ENCODE peak calls at places on chromosomes 7 and 10, in eight cellular contexts. G, H, A, W, Z, Y, L and E are unnamed samples.

GRCh38 chr7:122307228-122307619 is 2.7 kb upstream of the FEZF1 start:
- DNase-seq in A (no peak), W (no peak), H (peak; percentile 63), Y (no peak), Z (no peak), G (no peak), L (no peak), E (no peak)

GRCh38 chr7:43467406-43467805 is 115.5 kb upstream of the STK17A start:
- DNase-seq in H (no peak), Z (no peak), W (no peak), L (no peak), Y (no peak), A (no peak), G (no peak), E (peak; percentile 29)

GRCh38 chr10:98664329-98665042 is 217.8 kb upstream of the HPS1 start:
- DNase-seq in Z (no peak), A (peak; percentile 73), Y (no peak), L (peak; percentile 63), W (peak; percentile 4), G (no peak), H (peak; percentile 24), E (no peak)

GRCh38 chr10:103816431-103816830 is 38.9 kb downstream of the SH3PXD2A start:
- DNase-seq in G (no peak), A (no peak), Z (no peak), H (no peak), L (peak; percentile 59), W (no peak), Y (no peak), E (no peak)

GRCh38 chr10:34701194-34701593 is 113.9 kb downstream of the PARD3 start:
- DNase-seq in L (no peak), Z (no peak), Y (no peak), W (no peak), H (no peak), A (no peak), G (no peak), E (no peak)

GRCh38 chr10:14325325-14325955 is 5.3 kb downstream of the FRMD4A start:
- DNase-seq in Z (no peak), W (peak; percentile 53), Y (no peak), G (no peak), H (peak; percentile 44), A (peak; percentile 52), L (peak; percentile 44), E (no peak)

GRCh38 chr10:49841615-49842180 is 79.6 kb upstream of the OGDHL start:
- DNase-seq in L (no peak), Z (no peak), A (no peak), G (no peak), H (no peak), Y (no peak), W (no peak), E (no peak)

GRCh38 chr10:91603931-91604331 is 28.9 kb downstream of the PPP1R3C start:
- DNase-seq in Z (no peak), G (no peak), A (no peak), L (no peak), W (no peak), H (peak; percentile 85), Y (no peak), E (no peak)

GRCh38 chr10:18473424-18474110 is 177.8 kb downstream of the NSUN6 start:
- DNase-seq in G (no peak), Z (no peak), L (no peak), H (peak; percentile 7), W (no peak), A (no peak), Y (no peak), E (no peak)

GRCh38 chr7:137667633-137668387 is 179.0 kb downstream of the DGKI start:
- DNase-seq in G (no peak), Z (no peak), L (no peak), W (no peak), A (no peak), H (no peak), Y (peak; percentile 72), E (peak; percentile 57)

GRCh38 chr7:96996937-96997511 is 8.3 kb upstream of the DLX6 start:
- DNase-seq in Y (no peak), A (no peak), G (no peak), Z (no peak), W (no peak), H (no peak), L (no peak), E (no peak)

GRCh38 chr10:106216085-106216484 is 948.4 kb downstream of the SORCS1 start:
- DNase-seq in L (no peak), Z (no peak), Y (no peak), H (no peak), A (no peak), W (no peak), G (no peak), E (no peak)

GRCh38 chr7:105580022-105580740 is 1.1 kb downstream of the EFCAB10 start:
- DNase-seq in H (no peak), L (no peak), Y (no peak), W (no peak), Z (no peak), A (no peak), G (no peak), E (peak; percentile 5)

GRCh38 chr10:48363617-48364355 is 57.3 kb downstream of the MAPK8 start:
- DNase-seq in H (peak; percentile 82), Y (peak; percentile 40), A (peak; percentile 39), G (no peak), Z (no peak), W (peak; percentile 4), L (peak; percentile 91), E (peak; percentile 10)